ENCODE peak calls at places on chromosomes 1 and 21, in five cellular contexts. W is body of pancreas, J is IMR-90, Y is spleen, U is transverse colon. R is an unnamed sample.

GRCh38 chr1:2499986-2500596 is 24.0 kb downstream of the PLCH2 start:
- DNase-seq in Y (no peak), J (no peak), U (no peak), W (no peak), R (no peak)

GRCh38 chr1:115277276-115277675 is 60.8 kb downstream of the NGF start:
- DNase-seq in Y (no peak), J (peak; percentile 80), W (no peak), U (no peak), R (no peak)

GRCh38 chr21:41361786-41362604 is at the start of gene MX2:
- DNase-seq in J (peak; percentile 81), W (peak; percentile 71), U (peak; percentile 71), Y (peak; percentile 91), R (no peak)

GRCh38 chr1:114828251-114828650 is 26.4 kb upstream of the SYCP1 start:
- DNase-seq in J (peak; percentile 1), U (no peak), Y (no peak), W (no peak), R (no peak)

GRCh38 chr1:27643626-27644368 is 8.8 kb upstream of the FGR start:
- DNase-seq in W (peak; percentile 66), J (peak; percentile 54), Y (peak; percentile 88), U (peak; percentile 63), R (no peak)

GRCh38 chr1:172499636-172500141 is 33.3 kb upstream of the SUCO start:
- DNase-seq in J (no peak), Y (no peak), W (peak; percentile 56), U (peak; percentile 10), R (peak; percentile 20)

GRCh38 chr1:223343692-223344091 is 20.3 kb downstream of the SUSD4 start:
- DNase-seq in Y (no peak), J (no peak), U (no peak), W (peak; percentile 88), R (no peak)

GRCh38 chr1:104780470-104781078 is 1030.9 kb downstream of the AMY1C start:
- DNase-seq in U (no peak), J (peak; percentile 1), Y (no peak), W (no peak), R (no peak)

GRCh38 chr1:200627548-200628222 is 7.1 kb upstream of the KIF14 start:
- DNase-seq in J (no peak), U (no peak), W (no peak), Y (no peak), R (no peak)

GRCh38 chr1:37765937-37766664 is 1.2 kb upstream of the EPHA10 start:
- DNase-seq in U (no peak), J (no peak), Y (no peak), W (no peak), R (no peak)

GRCh38 chr1:43861337-43861736 is 72.3 kb upstream of the ARTN start:
- DNase-seq in Y (no peak), U (no peak), W (no peak), J (peak; percentile 79), R (no peak)

GRCh38 chr1:54350360-54350759 is 55.8 kb downstream of the SSBP3 start:
- DNase-seq in J (no peak), U (no peak), Y (no peak), W (no peak), R (no peak)

GRCh38 chr1:56409112-56409691 is 170.2 kb downstream of the PLPP3 start:
- DNase-seq in U (peak; percentile 72), W (peak; percentile 75), J (no peak), Y (peak; percentile 81), R (no peak)
- TF ChIP-seq CTCF in U (peak; percentile 60), W (peak; percentile 75), J (no peak), Y (peak; percentile 54), R (peak; percentile 52)

GRCh38 chr1:156338180-156338973 is at the start of the genes CCT3 and TSACC:
- DNase-seq in J (peak; percentile 100), W (peak; percentile 100), U (peak; percentile 99), Y (peak; percentile 99), R (peak; percentile 99)
- TF ChIP-seq POLR2A in J (peak; percentile 60), W (no peak), U (peak; percentile 74), Y (peak; percentile 73), R (peak; percentile 68)

GRCh38 chr1:247286134-247286670 is 30.3 kb downstream of the VN1R5 start:
- DNase-seq in U (no peak), W (no peak), Y (no peak), J (no peak), R (no peak)

GRCh38 chr1:247277211-247277610 is 21.3 kb downstream of the VN1R5 start:
- DNase-seq in W (no peak), J (no peak), Y (no peak), U (no peak), R (no peak)

GRCh38 chr1:247281001-247281574 is 25.2 kb downstream of the VN1R5 start:
- DNase-seq in W (no peak), Y (no peak), J (peak; percentile 21), U (no peak), R (no peak)
- H3K4me1 ChIP-seq in W (no peaks in the 10 kb centered on the region), Y (no peaks in the 10 kb centered on the region), J (no peaks in the 10 kb centered on the region), U (no peaks in the 10 kb centered on the region), R (no peaks in the 10 kb centered on the region)

GRCh38 chr1:232876506-232877360 is 71.5 kb downstream of the MAP10 start:
- DNase-seq in W (no peak), Y (no peak), U (no peak), J (no peak), R (no peak)

GRCh38 chr1:232877361-232877991 is 72.3 kb downstream of the MAP10 start:
- DNase-seq in J (no peak), W (no peak), U (no peak), Y (no peak), R (no peak)

GRCh38 chr1:232884262-232884661 is 66.1 kb upstream of the NTPCR start:
- DNase-seq in J (peak; percentile 43), W (no peak), Y (no peak), U (no peak), R (no peak)

GRCh38 chr1:232878141-232878540 is 72.3 kb upstream of the NTPCR start:
- DNase-seq in J (no peak), W (no peak), Y (no peak), U (no peak), R (no peak)

GRCh38 chr1:232880354-232880753 is 70.1 kb upstream of the NTPCR start:
- DNase-seq in U (peak; percentile 53), Y (no peak), J (peak; percentile 29), W (peak; percentile 20), R (no peak)
- TF ChIP-seq CTCF in U (peak; percentile 48), Y (no peak), J (peak; percentile 32), W (peak; percentile 31), R (no peak)

GRCh38 chr1:23722652-23723051 is 20.6 kb upstream of the ELOA start:
- DNase-seq in Y (peak; percentile 54), W (no peak), J (no peak), U (no peak), R (no peak)

GRCh38 chr1:23719162-23719820 is 24.0 kb upstream of the ELOA start:
- DNase-seq in U (no peak), W (no peak), Y (peak; percentile 41), J (peak; percentile 85), R (no peak)

GRCh38 chr1:23718482-23718881 is 24.8 kb upstream of the ELOA start:
- DNase-seq in U (no peak), W (no peak), J (peak; percentile 50), Y (peak; percentile 30), R (no peak)

DNA sequence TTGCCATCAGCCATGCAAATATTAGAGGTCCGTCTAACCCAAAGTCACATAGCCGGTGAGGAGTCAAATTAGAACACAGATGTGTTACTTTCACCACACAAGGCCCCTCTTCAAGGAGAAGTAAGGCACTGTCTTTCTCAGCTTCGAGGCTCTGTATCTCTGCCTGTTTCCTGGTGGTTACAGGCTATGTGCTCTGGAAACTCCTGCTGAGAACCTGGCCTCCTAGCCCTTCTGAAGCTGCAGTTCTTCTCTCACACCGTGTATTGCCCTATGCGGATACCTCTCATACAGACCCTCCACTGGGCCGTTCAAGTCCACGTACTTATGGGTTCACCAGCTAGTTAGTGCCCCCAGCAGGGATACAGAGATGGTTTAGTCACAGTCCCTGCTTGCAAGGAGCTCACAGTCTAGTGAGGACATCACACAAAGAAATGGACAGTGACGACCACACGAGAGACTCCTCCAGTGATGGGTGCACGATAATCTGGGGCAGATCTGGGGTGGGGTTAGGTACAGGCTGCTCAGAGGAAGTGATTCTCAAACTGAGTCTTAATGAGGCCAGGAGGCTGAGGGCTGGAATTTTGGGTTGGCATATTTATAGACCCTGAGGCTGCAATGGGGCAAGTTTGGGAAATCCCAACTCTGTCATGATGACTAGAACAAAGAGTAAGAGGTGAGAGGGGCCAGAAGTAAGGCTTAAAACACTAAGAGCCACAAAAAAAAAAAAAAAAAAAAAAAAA is 22.8 kb upstream of the ELOA start:
- DNase-seq in U (no peak), Y (peak; percentile 19), W (no peak), J (peak; percentile 37), R (no peak)
- TF ChIP-seq POLR2A in U (no peak), Y (no peak), W (no peak), J (no peak), R (no peak)

DNA sequence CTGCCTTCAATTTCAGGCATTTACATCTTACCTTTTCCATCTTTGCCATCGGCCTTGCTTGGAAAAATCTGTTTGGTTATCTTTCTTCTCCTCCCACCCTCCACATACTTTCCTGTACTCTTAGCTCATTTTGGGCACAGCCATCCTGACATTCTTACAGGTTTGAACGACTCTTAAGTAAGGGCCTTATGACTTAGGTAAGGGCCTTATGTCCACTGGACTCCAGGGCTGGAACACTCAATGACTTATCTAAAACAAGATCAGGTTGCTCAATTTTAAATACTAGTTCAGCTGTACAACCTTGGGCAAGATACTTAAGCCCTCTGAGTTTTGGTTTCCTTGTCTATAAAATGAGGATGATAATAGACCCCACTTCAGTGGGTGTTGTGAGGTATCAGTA is 40.9 kb downstream of the C1orf21 start:
- DNase-seq in Y (no peak), U (no peak), W (no peak), J (no peak), R (no peak)
- H3K4me1 ChIP-seq in Y (peaks cover 30% of the 10 kb centered on the region), U (peaks cover 10% of the 10 kb centered on the region), W (peaks cover 16% of the 10 kb centered on the region), J (peaks cover under 1% of the 10 kb centered on the region), R (peaks cover 14% of the 10 kb centered on the region)

DNA sequence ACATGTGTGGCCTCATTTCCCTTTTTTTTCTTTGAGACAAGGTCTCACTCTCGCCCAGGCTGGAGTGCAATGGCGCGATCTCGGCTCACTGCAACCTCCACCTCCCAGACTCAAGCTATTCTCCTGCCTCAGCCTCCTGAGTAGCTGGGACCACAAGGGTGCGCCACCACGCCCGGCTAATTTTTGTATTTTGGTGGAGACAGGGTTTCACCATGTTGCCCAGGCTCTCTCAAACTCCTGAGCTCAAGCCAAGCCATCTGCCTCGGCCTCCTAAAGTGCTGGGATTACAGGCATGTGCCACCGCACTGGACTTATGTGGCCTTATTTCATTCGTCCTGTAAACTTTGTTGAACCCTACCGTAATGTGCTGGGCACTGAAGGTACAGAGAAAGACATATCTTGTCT is 569 bp upstream of the WARS2 start:
- DNase-seq in J (no peak), W (peak; percentile 13), Y (peak; percentile 85), U (peak; percentile 31), R (no peak)
- TF ChIP-seq CTCF in J (peak; percentile 7), W (peak; percentile 23), Y (no peak), U (peak; percentile 2), R (no peak)

GRCh38 chr1:23529146-23530088 is 1.6 kb downstream of the E2F2 start:
- DNase-seq in U (peak; percentile 66), J (no peak), Y (no peak), W (no peak), R (no peak)
- TF ChIP-seq POLR2A in U (peak; percentile 34), J (no peak), Y (no peak), W (no peak), R (no peak)

R was measured in prostate gland.